ENCODE peak calls at places on chromosomes 12 and 14, in seven cellular contexts. One of them, this sample, is unnamed.

GRCh38 chr14:50719911-50720759 is 52.0 kb upstream of the SAV1 start:
- DNase-seq in stomach: no peak
- DNase-seq in choroid plexus epithelial cell: no peak
- DNase-seq in Caco-2: no peak
- DNase-seq in mammary epithelial cell: peak; percentile 40
- DNase-seq in heart right ventricle: no peak
- DNase-seq in prostate gland: no peak
- DNase-seq in this sample: no peak

GRCh38 chr12:87311206-87311605 is 718.0 kb downstream of the C12orf50 start:
- DNase-seq in stomach: no peak
- DNase-seq in choroid plexus epithelial cell: peak; percentile 22
- DNase-seq in Caco-2: no peak
- DNase-seq in mammary epithelial cell: no peak
- DNase-seq in heart right ventricle: no peak
- DNase-seq in prostate gland: no peak
- DNase-seq in this sample: no peak

GRCh38 chr12:1591029-1591428 is 3.4 kb downstream of the FBXL14 start:
- DNase-seq in stomach: no peak
- DNase-seq in choroid plexus epithelial cell: peak; percentile 57
- DNase-seq in Caco-2: no peak
- DNase-seq in mammary epithelial cell: peak; percentile 52
- DNase-seq in heart right ventricle: no peak
- DNase-seq in prostate gland: peak; percentile 43
- DNase-seq in this sample: peak; percentile 64

GRCh38 chr12:68097386-68097785 is 62.2 kb downstream of the IFNG start:
- DNase-seq in stomach: no peak
- DNase-seq in choroid plexus epithelial cell: no peak
- DNase-seq in Caco-2: no peak
- DNase-seq in mammary epithelial cell: peak; percentile 74
- DNase-seq in heart right ventricle: no peak
- DNase-seq in prostate gland: no peak
- DNase-seq in this sample: no peak

GRCh38 chr14:37057776-37058175 is 114.6 kb downstream of the SLC25A21 start:
- DNase-seq in stomach: no peak
- DNase-seq in choroid plexus epithelial cell: no peak
- DNase-seq in Caco-2: no peak
- DNase-seq in mammary epithelial cell: no peak
- DNase-seq in heart right ventricle: no peak
- DNase-seq in prostate gland: no peak
- DNase-seq in this sample: no peak

GRCh38 chr12:85725991-85726390 is 110.2 kb downstream of the RASSF9 start:
- DNase-seq in stomach: no peak
- DNase-seq in choroid plexus epithelial cell: peak; percentile 10
- DNase-seq in Caco-2: no peak
- DNase-seq in mammary epithelial cell: no peak
- DNase-seq in heart right ventricle: no peak
- DNase-seq in prostate gland: no peak
- DNase-seq in this sample: no peak

GRCh38 chr14:105487986-105488777 is 1.5 kb downstream of the CRIP1 start:
- DNase-seq in stomach: no peak
- DNase-seq in choroid plexus epithelial cell: no peak
- DNase-seq in Caco-2: no peak
- DNase-seq in mammary epithelial cell: no peak
- DNase-seq in heart right ventricle: peak; percentile 39
- DNase-seq in prostate gland: no peak
- DNase-seq in this sample: no peak

GRCh38 chr14:31128601-31129526 is 78.7 kb downstream of the HECTD1 start:
- DNase-seq in stomach: no peak
- DNase-seq in choroid plexus epithelial cell: no peak
- DNase-seq in Caco-2: no peak
- DNase-seq in mammary epithelial cell: no peak
- DNase-seq in heart right ventricle: no peak
- DNase-seq in prostate gland: no peak
- DNase-seq in this sample: no peak

GRCh38 chr12:115177899-115178298 is 493.9 kb upstream of the TBX3 start:
- DNase-seq in stomach: no peak
- DNase-seq in choroid plexus epithelial cell: no peak
- DNase-seq in Caco-2: no peak
- DNase-seq in mammary epithelial cell: no peak
- DNase-seq in heart right ventricle: no peak
- DNase-seq in prostate gland: no peak
- DNase-seq in this sample: no peak

DNA sequence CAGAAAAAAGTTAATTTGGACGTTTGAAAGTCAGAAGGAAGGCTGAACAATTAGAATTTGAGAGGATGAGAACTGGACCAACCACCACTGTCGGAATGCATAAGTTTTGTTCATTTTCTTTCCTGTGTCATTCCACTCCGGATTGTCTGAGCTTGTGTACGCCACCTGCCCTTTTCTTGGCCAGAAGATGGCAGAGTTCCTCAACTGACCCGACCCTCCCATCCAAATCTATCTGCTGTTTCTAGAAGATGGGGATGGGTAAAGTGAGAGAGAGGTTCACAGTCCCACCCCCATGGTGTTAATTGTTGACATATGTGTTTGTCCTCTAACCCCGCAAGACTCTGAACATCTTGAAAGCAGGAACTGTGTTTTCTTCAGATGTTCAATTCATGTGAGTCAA is 388.0 kb downstream of the VRK1 start:
- DNase-seq in stomach: no peak
- DNase-seq in choroid plexus epithelial cell: no peak
- DNase-seq in Caco-2: peak; percentile 4
- DNase-seq in mammary epithelial cell: no peak
- DNase-seq in heart right ventricle: no peak
- DNase-seq in prostate gland: no peak
- DNase-seq in this sample: peak; percentile 7
- TF ChIP-seq CTCF in stomach: no peak
- TF ChIP-seq CTCF in choroid plexus epithelial cell: no peak
- TF ChIP-seq CTCF in Caco-2: no peak
- TF ChIP-seq CTCF in mammary epithelial cell: peak; percentile 5
- TF ChIP-seq CTCF in heart right ventricle: peak; percentile 40
- TF ChIP-seq CTCF in prostate gland: peak; percentile 15
- TF ChIP-seq CTCF in this sample: peak; percentile 31

GRCh38 chr14:32938719-32939253 is at the start of gene NPAS3:
- DNase-seq in stomach: no peak
- DNase-seq in choroid plexus epithelial cell: no peak
- DNase-seq in Caco-2: peak; percentile 8
- DNase-seq in mammary epithelial cell: no peak
- DNase-seq in heart right ventricle: peak; percentile 31
- DNase-seq in prostate gland: no peak
- DNase-seq in this sample: no peak
- H3K4me3 ChIP-seq in stomach: peak within 1 kb of the TSS; percentile 66
- H3K4me3 ChIP-seq in choroid plexus epithelial cell: peak within 1 kb of the TSS; percentile 66
- H3K4me3 ChIP-seq in Caco-2: peak within 1 kb of the TSS; percentile 40
- H3K4me3 ChIP-seq in mammary epithelial cell: peak within 1 kb of the TSS; percentile 58
- H3K4me3 ChIP-seq in heart right ventricle: peak within 1 kb of the TSS; percentile 57
- H3K4me3 ChIP-seq in prostate gland: peak within 1 kb of the TSS; percentile 52
- H3K4me3 ChIP-seq in this sample: no peak within 1 kb of the TSS

DNA sequence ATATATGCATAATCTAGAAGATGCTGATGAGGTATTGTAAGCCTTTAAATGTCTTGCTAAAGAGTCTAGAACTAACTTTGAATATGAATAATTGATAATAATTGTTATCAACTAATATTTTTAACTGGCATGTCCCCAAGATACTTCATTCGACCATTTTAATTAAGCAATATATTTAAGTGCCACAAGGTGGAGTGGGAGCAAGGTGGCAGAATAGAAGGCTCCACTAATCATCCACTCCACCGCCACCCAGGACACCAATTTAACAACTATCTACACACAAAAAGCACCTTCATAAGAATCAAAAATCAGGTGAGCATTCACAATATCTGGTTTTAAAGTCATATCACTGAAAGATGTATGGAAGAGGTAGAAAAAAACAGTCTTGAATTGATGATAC is 409.6 kb downstream of the SEC23A start:
- DNase-seq in stomach: no peak
- DNase-seq in choroid plexus epithelial cell: no peak
- DNase-seq in Caco-2: no peak
- DNase-seq in mammary epithelial cell: no peak
- DNase-seq in heart right ventricle: no peak
- DNase-seq in prostate gland: no peak
- DNase-seq in this sample: no peak
- TF ChIP-seq CTCF in stomach: no peak
- TF ChIP-seq CTCF in choroid plexus epithelial cell: no peak
- TF ChIP-seq CTCF in Caco-2: no peak
- TF ChIP-seq CTCF in mammary epithelial cell: no peak
- TF ChIP-seq CTCF in heart right ventricle: no peak
- TF ChIP-seq CTCF in prostate gland: no peak
- TF ChIP-seq CTCF in this sample: no peak

GRCh38 chr14:73723411-73723798 is 9.2 kb upstream of the PNMA1 start:
- DNase-seq in stomach: no peak
- DNase-seq in choroid plexus epithelial cell: peak; percentile 67
- DNase-seq in Caco-2: no peak
- DNase-seq in mammary epithelial cell: no peak
- DNase-seq in heart right ventricle: no peak
- DNase-seq in prostate gland: no peak
- DNase-seq in this sample: no peak

GRCh38 chr14:73726025-73726961 is 12.1 kb upstream of the PNMA1 start:
- DNase-seq in stomach: no peak
- DNase-seq in choroid plexus epithelial cell: peak; percentile 60
- DNase-seq in Caco-2: no peak
- DNase-seq in mammary epithelial cell: no peak
- DNase-seq in heart right ventricle: no peak
- DNase-seq in prostate gland: no peak
- DNase-seq in this sample: no peak

GRCh38 chr14:73725116-73726024 is 11.2 kb upstream of the PNMA1 start:
- DNase-seq in stomach: no peak
- DNase-seq in choroid plexus epithelial cell: peak; percentile 52
- DNase-seq in Caco-2: no peak
- DNase-seq in mammary epithelial cell: no peak
- DNase-seq in heart right ventricle: no peak
- DNase-seq in prostate gland: no peak
- DNase-seq in this sample: no peak

GRCh38 chr14:73723799-73724621 is 9.8 kb upstream of the PNMA1 start:
- DNase-seq in stomach: peak; percentile 63
- DNase-seq in choroid plexus epithelial cell: peak; percentile 99
- DNase-seq in Caco-2: no peak
- DNase-seq in mammary epithelial cell: peak; percentile 82
- DNase-seq in heart right ventricle: peak; percentile 74
- DNase-seq in prostate gland: peak; percentile 47
- DNase-seq in this sample: no peak

DNA sequence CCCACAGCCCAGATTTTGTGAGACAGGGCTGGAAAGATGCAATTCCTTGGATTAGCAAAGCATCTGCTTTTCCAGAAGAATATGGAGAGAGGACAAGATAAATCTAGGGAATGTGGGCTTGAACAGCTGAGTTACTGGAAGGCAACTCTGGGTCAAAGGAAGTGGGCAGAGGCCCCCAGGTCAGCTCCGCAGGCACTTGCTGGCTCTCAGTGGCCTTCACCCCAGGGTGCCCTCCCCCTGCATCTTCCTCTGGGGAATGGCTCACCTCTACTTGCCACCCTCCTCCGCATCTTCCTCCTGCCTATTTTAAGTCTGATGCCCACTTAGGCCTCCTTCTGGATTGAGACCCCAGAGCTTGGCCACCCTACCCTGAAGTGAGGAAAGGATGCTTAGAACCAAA is 10.5 kb upstream of the PNMA1 start:
- DNase-seq in stomach: no peak
- DNase-seq in choroid plexus epithelial cell: no peak
- DNase-seq in Caco-2: no peak
- DNase-seq in mammary epithelial cell: no peak
- DNase-seq in heart right ventricle: no peak
- DNase-seq in prostate gland: no peak
- DNase-seq in this sample: no peak
- H3K4me3 ChIP-seq in stomach: no peak overlapping the region
- H3K4me3 ChIP-seq in choroid plexus epithelial cell: no peak overlapping the region
- H3K4me3 ChIP-seq in Caco-2: no peak overlapping the region
- H3K4me3 ChIP-seq in mammary epithelial cell: no peak overlapping the region
- H3K4me3 ChIP-seq in heart right ventricle: no peak overlapping the region
- H3K4me3 ChIP-seq in prostate gland: no peak overlapping the region
- H3K4me3 ChIP-seq in this sample: no peak overlapping the region

GRCh38 chr14:99816642-99817041 is 23.4 kb downstream of the EML1 start:
- DNase-seq in stomach: no peak
- DNase-seq in choroid plexus epithelial cell: no peak
- DNase-seq in Caco-2: no peak
- DNase-seq in mammary epithelial cell: no peak
- DNase-seq in heart right ventricle: no peak
- DNase-seq in prostate gland: no peak
- DNase-seq in this sample: no peak

GRCh38 chr14:99818503-99819036 is 25.4 kb downstream of the EML1 start:
- DNase-seq in stomach: no peak
- DNase-seq in choroid plexus epithelial cell: no peak
- DNase-seq in Caco-2: no peak
- DNase-seq in mammary epithelial cell: no peak
- DNase-seq in heart right ventricle: no peak
- DNase-seq in prostate gland: no peak
- DNase-seq in this sample: no peak

GRCh38 chr14:99815696-99816095 is 22.5 kb downstream of the EML1 start:
- DNase-seq in stomach: no peak
- DNase-seq in choroid plexus epithelial cell: no peak
- DNase-seq in Caco-2: no peak
- DNase-seq in mammary epithelial cell: no peak
- DNase-seq in heart right ventricle: no peak
- DNase-seq in prostate gland: no peak
- DNase-seq in this sample: no peak

GRCh38 chr14:99817331-99817730 is 24.1 kb downstream of the EML1 start:
- DNase-seq in stomach: no peak
- DNase-seq in choroid plexus epithelial cell: no peak
- DNase-seq in Caco-2: no peak
- DNase-seq in mammary epithelial cell: no peak
- DNase-seq in heart right ventricle: no peak
- DNase-seq in prostate gland: no peak
- DNase-seq in this sample: no peak

DNA sequence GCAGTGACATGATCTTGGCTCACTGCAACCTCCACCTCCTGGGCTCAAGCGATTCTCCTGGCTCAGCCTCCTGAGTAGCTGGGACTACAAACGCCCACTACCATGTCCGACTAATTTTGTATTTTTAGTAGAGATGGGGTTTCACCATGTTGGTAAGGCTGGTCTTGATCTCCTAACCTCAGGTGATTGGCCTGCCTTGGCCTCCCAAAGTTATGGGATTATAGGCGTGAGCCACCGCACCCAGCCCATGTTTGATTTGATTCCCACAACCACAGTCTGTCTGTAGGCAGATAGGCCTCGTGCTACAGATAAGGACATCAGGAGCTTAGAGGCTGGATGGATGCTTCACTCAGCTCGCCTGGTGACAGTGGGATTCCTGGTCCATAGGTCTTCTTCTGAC is 23.0 kb downstream of the EML1 start:
- DNase-seq in stomach: no peak
- DNase-seq in choroid plexus epithelial cell: no peak
- DNase-seq in Caco-2: no peak
- DNase-seq in mammary epithelial cell: no peak
- DNase-seq in heart right ventricle: no peak
- DNase-seq in prostate gland: no peak
- DNase-seq in this sample: no peak
- TF ChIP-seq CTCF in stomach: no peak
- TF ChIP-seq CTCF in choroid plexus epithelial cell: no peak
- TF ChIP-seq CTCF in Caco-2: no peak
- TF ChIP-seq CTCF in mammary epithelial cell: no peak
- TF ChIP-seq CTCF in heart right ventricle: no peak
- TF ChIP-seq CTCF in prostate gland: no peak
- TF ChIP-seq CTCF in this sample: no peak

This sample was measured in CD8-positive, alpha-beta T cell.